ENCODE peak calls at places on chromosomes 12 and 14, in six cellular contexts. E, Q, G, Z, T and X are unnamed samples.
A peak's percentile ranks its signal among the peaks of the same experiment; 100 is the strongest.

GRCh38 chr14:45135181-45135580 is 549 bp upstream of the FANCM start:
- DNase-seq in T (peak; percentile 29), Z (peak; percentile 49), G (no peak), Q (no peak), E (no peak), X (no peak)

GRCh38 chr12:77591959-77592358 is 238.7 kb upstream of the NAV3 start:
- DNase-seq in T (no peak), E (no peak), Z (no peak), G (no peak), Q (no peak), X (no peak)

GRCh38 chr14:92563359-92563758 is 49.8 kb downstream of the RIN3 start:
- DNase-seq in T (peak; percentile 31), Z (peak; percentile 57), E (no peak), Q (no peak), G (no peak), X (no peak)

GRCh38 chr14:90483551-90483950 is 86.7 kb downstream of the CALM1 start:
- DNase-seq in Q (no peak), E (no peak), T (no peak), Z (no peak), G (peak; percentile 49), X (no peak)

GRCh38 chr12:121637231-121637914 is 11.0 kb downstream of the ORAI1 start:
- DNase-seq in G (peak; percentile 48), E (no peak), Q (no peak), Z (no peak), T (no peak), X (no peak)

GRCh38 chr12:132525833-132526455 is 36.0 kb downstream of the FBRSL1 start:
- DNase-seq in Q (no peak), G (no peak), T (no peak), E (no peak), Z (no peak), X (no peak)

GRCh38 chr14:97025722-97026121 is 228.5 kb downstream of the VRK1 start:
- DNase-seq in G (no peak), Q (no peak), E (peak; percentile 27), Z (no peak), T (no peak), X (no peak)

GRCh38 chr14:24274101-24274543 is 2.7 kb upstream of the RABGGTA start:
- DNase-seq in T (no peak), Z (peak; percentile 35), E (no peak), G (no peak), Q (no peak), X (no peak)

GRCh38 chr14:39107624-39108023 is 4.6 kb upstream of the SEC23A start:
- DNase-seq in T (peak; percentile 56), Q (no peak), G (no peak), Z (peak; percentile 53), E (no peak), X (no peak)

GRCh38 chr12:57604454-57605307 is at the start of gene DTX3:
- DNase-seq in Z (peak; percentile 60), G (peak; percentile 43), Q (no peak), T (peak; percentile 20), E (no peak), X (no peak)

GRCh38 chr14:100679707-100680438 is 46.8 kb upstream of the DLK1 start:
- DNase-seq in E (no peak), Q (no peak), G (no peak), T (peak; percentile 85), Z (peak; percentile 94), X (peak; percentile 60)

GRCh38 chr12:57046947-57047890 is 2.7 kb downstream of the MYO1A start:
- DNase-seq in E (no peak), T (no peak), Z (no peak), G (peak; percentile 10), Q (no peak), X (no peak)

GRCh38 chr14:20417250-20418186 is 4.2 kb upstream of the TEP1 start:
- DNase-seq in Z (no peak), T (no peak), E (no peak), G (no peak), Q (no peak), X (no peak)

GRCh38 chr14:104355949-104356737 is 217.8 kb downstream of the KIF26A start:
- DNase-seq in T (no peak), Z (no peak), Q (peak; percentile 28), G (no peak), E (no peak), X (no peak)

DNA sequence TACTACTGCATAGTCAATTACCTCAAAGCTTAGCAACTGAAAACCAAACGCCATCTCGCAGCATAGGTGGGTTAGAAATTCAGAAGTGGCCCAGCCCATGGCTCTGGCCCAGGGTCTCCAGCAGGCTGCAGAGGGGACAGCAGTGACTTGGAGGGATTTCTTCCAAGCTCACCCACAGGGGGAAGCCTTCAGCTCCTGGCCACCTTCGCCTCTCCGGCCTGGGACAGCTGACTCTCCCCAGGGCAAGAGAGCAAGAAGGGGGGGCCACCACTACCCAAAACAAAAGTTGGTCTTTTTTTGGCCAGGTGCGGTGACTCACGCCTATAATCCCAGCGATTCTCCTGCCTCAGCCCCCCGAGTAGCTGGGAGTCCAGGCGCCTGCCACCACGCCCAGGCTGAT is 32.2 kb upstream of the ANKRD9 start:
- DNase-seq in T (no peak), Z (no peak), G (no peak), E (no peak), Q (no peak), X (no peak)
- TF ChIP-seq CTCF in T (no peak), Z (no peak), G (no peak), E (peak; percentile 43), Q (no peak), X (no peak)

GRCh38 chr12:109559601-109560000 is 13.7 kb downstream of the MMAB start:
- DNase-seq in Z (no peak), E (no peak), Q (no peak), G (no peak), T (no peak), X (no peak)
- TF ChIP-seq CTCF in Z (no peak), E (no peak), Q (no peak), G (no peak), T (no peak), X (no peak)

GRCh38 chr12:48336066-48336465 is 14.7 kb downstream of the ZNF641 start:
- DNase-seq in Z (no peak), Q (no peak), T (no peak), G (no peak), E (no peak), X (no peak)

GRCh38 chr12:48334807-48335206 is 15.9 kb downstream of the ZNF641 start:
- DNase-seq in T (no peak), E (no peak), Q (no peak), G (no peak), Z (no peak), X (no peak)

GRCh38 chr12:48331389-48331788 is 19.3 kb downstream of the ZNF641 start:
- DNase-seq in Q (no peak), E (no peak), G (no peak), T (no peak), Z (no peak), X (no peak)

GRCh38 chr12:48340891-48341290 is 9.8 kb downstream of the ZNF641 start:
- DNase-seq in Z (no peak), Q (no peak), T (no peak), G (no peak), E (no peak), X (no peak)

GRCh38 chr12:48336564-48336963 is 14.2 kb downstream of the ZNF641 start:
- DNase-seq in T (no peak), G (no peak), Q (no peak), E (no peak), Z (no peak), X (no peak)
- TF ChIP-seq CTCF in T (peak; percentile 5), G (no peak), Q (no peak), E (peak; percentile 44), Z (no peak), X (no peak)

DNA sequence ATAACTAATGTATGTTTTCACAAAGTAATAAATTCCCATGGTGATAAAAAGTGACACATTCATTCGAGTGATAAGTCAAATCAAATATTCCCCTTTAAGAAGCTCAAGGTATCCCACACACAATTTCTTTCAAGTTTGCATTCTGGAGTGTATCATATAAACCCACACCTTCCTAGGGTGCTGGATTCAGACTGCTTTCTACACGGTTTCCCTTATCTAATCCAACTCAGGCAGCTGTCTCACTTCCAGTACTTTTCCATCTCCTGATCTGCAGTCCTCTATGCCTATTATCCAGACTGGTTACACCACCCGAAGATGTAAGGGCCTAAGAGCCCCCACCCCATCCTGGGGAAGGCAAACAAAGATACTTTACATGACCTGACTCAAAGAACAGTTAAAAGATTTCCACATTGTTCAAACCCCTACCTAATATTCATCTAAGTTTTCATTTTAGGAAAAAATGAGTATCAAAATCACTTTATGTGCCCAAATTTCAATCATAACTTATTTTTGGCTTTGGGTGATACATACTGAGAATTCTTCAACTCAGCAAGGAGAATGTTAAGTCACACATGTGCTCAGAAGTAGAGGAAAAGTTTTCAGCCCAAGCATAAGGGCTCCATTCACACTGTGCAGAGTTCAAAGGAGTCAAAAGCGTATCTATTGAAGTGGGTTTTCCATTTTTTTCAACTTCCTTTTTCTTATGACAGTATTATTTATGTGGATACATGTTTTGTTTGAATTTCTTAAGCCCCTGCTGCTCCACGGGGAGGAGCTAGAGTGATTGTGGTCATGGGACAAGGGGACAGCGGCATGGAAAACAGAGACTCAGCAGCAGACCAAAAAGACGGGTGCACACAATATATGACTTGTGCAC is 41.8 kb downstream of the CORO1C start:
- DNase-seq in E (no peak), Z (peak; percentile 63), Q (no peak), T (peak; percentile 52), G (peak; percentile 28), X (no peak)
- TF ChIP-seq CTCF in E (no peak), Z (no peak), Q (no peak), T (no peak), G (no peak), X (peak; percentile 25)